ENCODE peak calls at places on chromosome 19, in five cellular contexts. One of them, this sample, is unnamed.

GRCh38 chr19:4851551-4852290 is 15.7 kb downstream of the PLIN3 start:
- DNase-seq in brain microvascular endothelial cell: peak; percentile 32
- DNase-seq in upper lobe of right lung: peak; percentile 83
- DNase-seq in GM23248: peak; percentile 67
- DNase-seq in amygdala: peak; percentile 45
- DNase-seq in this sample: peak; percentile 90

GRCh38 chr19:16957855-16958254 is 68.8 kb downstream of the CPAMD8 start:
- DNase-seq in GM23248: no peak
- DNase-seq in brain microvascular endothelial cell: no peak
- DNase-seq in amygdala: no peak
- DNase-seq in upper lobe of right lung: no peak
- DNase-seq in this sample: no peak

GRCh38 chr19:907183-907853 is 5.7 kb downstream of the R3HDM4 start:
- DNase-seq in GM23248: no peak
- DNase-seq in upper lobe of right lung: no peak
- DNase-seq in brain microvascular endothelial cell: no peak
- DNase-seq in amygdala: no peak
- DNase-seq in this sample: peak; percentile 93

GRCh38 chr19:54418030-54418929 is 3.0 kb downstream of the TTYH1 start:
- DNase-seq in amygdala: no peak
- DNase-seq in upper lobe of right lung: no peak
- DNase-seq in GM23248: peak; percentile 52
- DNase-seq in brain microvascular endothelial cell: peak; percentile 68
- DNase-seq in this sample: peak; percentile 77

GRCh38 chr19:19643158-19644053 is at the start of gene GMIP:
- DNase-seq in GM23248: peak; percentile 71
- DNase-seq in brain microvascular endothelial cell: no peak
- DNase-seq in amygdala: peak; percentile 62
- DNase-seq in upper lobe of right lung: peak; percentile 92
- DNase-seq in this sample: peak; percentile 98

GRCh38 chr19:24099829-24100228 is 12.8 kb downstream of the ZNF254 start:
- DNase-seq in brain microvascular endothelial cell: no peak
- DNase-seq in upper lobe of right lung: no peak
- DNase-seq in amygdala: no peak
- DNase-seq in GM23248: no peak
- DNase-seq in this sample: no peak

GRCh38 chr19:35090160-35090794 is 25.3 kb upstream of the FXYD3 start:
- DNase-seq in brain microvascular endothelial cell: peak; percentile 49
- DNase-seq in upper lobe of right lung: peak; percentile 72
- DNase-seq in amygdala: peak; percentile 46
- DNase-seq in GM23248: peak; percentile 73
- DNase-seq in this sample: no peak

GRCh38 chr19:55341191-55342043 is 1.7 kb downstream of the KMT5C start:
- DNase-seq in brain microvascular endothelial cell: peak; percentile 19
- DNase-seq in upper lobe of right lung: peak; percentile 91
- DNase-seq in GM23248: peak; percentile 84
- DNase-seq in amygdala: peak; percentile 24
- DNase-seq in this sample: no peak

GRCh38 chr19:45078390-45079062 is 534 bp upstream of the GEMIN7 start:
- DNase-seq in GM23248: no peak
- DNase-seq in amygdala: no peak
- DNase-seq in brain microvascular endothelial cell: no peak
- DNase-seq in upper lobe of right lung: no peak
- DNase-seq in this sample: no peak

GRCh38 chr19:32688315-32688714 is 3.3 kb upstream of the NUDT19 start:
- DNase-seq in GM23248: no peak
- DNase-seq in upper lobe of right lung: no peak
- DNase-seq in amygdala: no peak
- DNase-seq in brain microvascular endothelial cell: no peak
- DNase-seq in this sample: no peak

GRCh38 chr19:44988896-44989563 is 12.2 kb upstream of the RELB start:
- DNase-seq in brain microvascular endothelial cell: peak; percentile 68
- DNase-seq in GM23248: peak; percentile 87
- DNase-seq in amygdala: peak; percentile 45
- DNase-seq in upper lobe of right lung: peak; percentile 78
- DNase-seq in this sample: peak; percentile 89

GRCh38 chr19:41939861-41940442 is 11.7 kb upstream of the ERFL start:
- DNase-seq in upper lobe of right lung: peak; percentile 75
- DNase-seq in brain microvascular endothelial cell: no peak
- DNase-seq in GM23248: peak; percentile 48
- DNase-seq in amygdala: no peak
- DNase-seq in this sample: peak; percentile 86

GRCh38 chr19:28715157-28715556 is 497.8 kb downstream of the UQCRFS1 start:
- DNase-seq in GM23248: peak; percentile 13
- DNase-seq in amygdala: no peak
- DNase-seq in upper lobe of right lung: no peak
- DNase-seq in brain microvascular endothelial cell: no peak
- DNase-seq in this sample: no peak

GRCh38 chr19:13091400-13092161 is 11.1 kb downstream of the LYL1 start:
- DNase-seq in brain microvascular endothelial cell: peak; percentile 82
- DNase-seq in GM23248: peak; percentile 85
- DNase-seq in upper lobe of right lung: no peak
- DNase-seq in amygdala: peak; percentile 76
- DNase-seq in this sample: no peak

GRCh38 chr19:14672043-14672872 is 2.4 kb downstream of the ADGRE3 start:
- DNase-seq in GM23248: no peak
- DNase-seq in brain microvascular endothelial cell: no peak
- DNase-seq in upper lobe of right lung: no peak
- DNase-seq in amygdala: no peak
- DNase-seq in this sample: no peak

GRCh38 chr19:14091885-14092462 is 1.4 kb upstream of the SAMD1 start:
- DNase-seq in upper lobe of right lung: no peak
- DNase-seq in amygdala: no peak
- DNase-seq in brain microvascular endothelial cell: no peak
- DNase-seq in GM23248: peak; percentile 34
- DNase-seq in this sample: peak; percentile 88

GRCh38 chr19:37982655-37983054 is 75.6 kb downstream of the SIPA1L3 start:
- DNase-seq in upper lobe of right lung: no peak
- DNase-seq in amygdala: no peak
- DNase-seq in GM23248: no peak
- DNase-seq in brain microvascular endothelial cell: no peak
- DNase-seq in this sample: peak; percentile 22